ENCODE peak calls at places on chromosomes 12 and 14, in nine cellular contexts. J, U, W, K, A, S, P, N and Z are unnamed samples.

GRCh38 chr14:32720927-32721326 is 217.8 kb upstream of the NPAS3 start:
- DNase-seq in J (no peak), U (no peak), W (no peak), K (no peak), A (no peak), S (no peak), P (no peak), N (no peak), Z (no peak)

GRCh38 chr14:94780536-94781404 is 10.9 kb upstream of the GSC start:
- DNase-seq in J (no peak), U (no peak), W (no peak), K (no peak), A (no peak), S (no peak), P (no peak), N (no peak), Z (no peak)

GRCh38 chr12:58963844-58964243 is 43.5 kb upstream of the LRIG3 start:
- DNase-seq in J (no peak), U (no peak), W (no peak), K (no peak), A (no peak), S (no peak), P (no peak), N (no peak), Z (no peak)

GRCh38 chr12:91889970-91890369 is 255.7 kb downstream of the BTG1 start:
- DNase-seq in J (no peak), U (no peak), W (no peak), K (no peak), A (no peak), S (no peak), P (no peak), N (no peak), Z (no peak)

GRCh38 chr14:94110552-94111181 is at the start of gene IFI27:
- DNase-seq in J (no peak), U (no peak), W (no peak), K (no peak), A (peak; percentile 85), S (no peak), P (no peak), N (no peak), Z (no peak)

GRCh38 chr14:97354119-97354722 is 557.0 kb downstream of the VRK1 start:
- DNase-seq in J (no peak), U (no peak), W (no peak), K (no peak), A (no peak), S (no peak), P (no peak), N (no peak), Z (no peak)

GRCh38 chr12:46266869-46267617 is 1.8 kb downstream of the SLC38A1 start:
- DNase-seq in J (peak; percentile 86), U (no peak), W (peak; percentile 49), K (peak; percentile 28), A (peak; percentile 92), S (peak; percentile 75), P (peak; percentile 38), N (peak; percentile 85), Z (peak; percentile 86)

GRCh38 chr12:31326689-31327659 is 1.0 kb upstream of the SINHCAF start:
- DNase-seq in J (peak; percentile 53), U (no peak), W (no peak), K (no peak), A (no peak), S (no peak), P (no peak), N (no peak), Z (peak; percentile 37)

GRCh38 chr12:118842753-118843335 is 138.5 kb upstream of the SRRM4 start:
- DNase-seq in J (no peak), U (no peak), W (no peak), K (peak; percentile 47), A (no peak), S (no peak), P (no peak), N (no peak), Z (peak; percentile 73)

GRCh38 chr12:2244013-2244861 is 191.4 kb downstream of the CACNA1C start:
- DNase-seq in J (peak; percentile 52), U (no peak), W (no peak), K (peak; percentile 74), A (no peak), S (no peak), P (no peak), N (no peak), Z (no peak)

GRCh38 chr12:110199360-110200123 is 75.4 kb downstream of the IFT81 start:
- DNase-seq in J (no peak), U (no peak), W (no peak), K (no peak), A (no peak), S (peak; percentile 29), P (no peak), N (no peak), Z (no peak)

GRCh38 chr12:123896786-123897185 is 75.8 kb downstream of the CCDC92 start:
- DNase-seq in J (no peak), U (no peak), W (no peak), K (no peak), A (no peak), S (no peak), P (no peak), N (no peak), Z (no peak)

GRCh38 chr14:52253503-52253902 is 14.0 kb upstream of the PTGDR start:
- DNase-seq in J (no peak), U (no peak), W (no peak), K (no peak), A (no peak), S (no peak), P (no peak), N (no peak), Z (no peak)

GRCh38 chr12:125068391-125068790 is 3.2 kb downstream of the AACS start:
- DNase-seq in J (no peak), U (no peak), W (no peak), K (no peak), A (no peak), S (no peak), P (no peak), N (no peak), Z (no peak)

GRCh38 chr12:68245071-68246021 is 8.1 kb downstream of the IL22 start:
- DNase-seq in J (no peak), U (no peak), W (no peak), K (no peak), A (no peak), S (no peak), P (no peak), N (no peak), Z (no peak)

GRCh38 chr12:27844427-27845090 is 64.5 kb upstream of the MANSC4 start:
- DNase-seq in J (no peak), U (no peak), W (no peak), K (no peak), A (no peak), S (no peak), P (no peak), N (no peak), Z (peak; percentile 28)

GRCh38 chr12:92784795-92785562 is 82.2 kb downstream of the PLEKHG7 start:
- DNase-seq in J (peak; percentile 58), U (peak; percentile 35), W (no peak), K (peak; percentile 84), A (no peak), S (no peak), P (no peak), N (peak; percentile 56), Z (peak; percentile 80)

GRCh38 chr12:55698241-55698955 is 9.3 kb downstream of the ITGA7 start:
- DNase-seq in J (no peak), U (no peak), W (no peak), K (no peak), A (peak; percentile 69), S (no peak), P (no peak), N (no peak), Z (no peak)

GRCh38 chr12:9113296-9113986 is 2.3 kb downstream of the A2M start:
- DNase-seq in J (no peak), U (no peak), W (no peak), K (no peak), A (no peak), S (no peak), P (no peak), N (no peak), Z (no peak)

GRCh38 chr12:67773896-67774295 is 125.4 kb downstream of the DYRK2 start:
- DNase-seq in J (no peak), U (no peak), W (no peak), K (no peak), A (no peak), S (no peak), P (no peak), N (no peak), Z (no peak)

GRCh38 chr14:77151245-77151644 is 9.7 kb upstream of the ZDHHC22 start:
- DNase-seq in J (peak; percentile 50), U (no peak), W (peak; percentile 25), K (peak; percentile 23), A (no peak), S (no peak), P (no peak), N (no peak), Z (peak; percentile 61)

GRCh38 chr14:103185051-103186027 is 62.1 kb downstream of the TNFAIP2 start:
- DNase-seq in J (peak; percentile 27), U (no peak), W (no peak), K (peak; percentile 32), A (no peak), S (no peak), P (no peak), N (no peak), Z (peak; percentile 40)

GRCh38 chr14:104297313-104297704 is 158.9 kb downstream of the KIF26A start:
- DNase-seq in J (no peak), U (no peak), W (no peak), K (no peak), A (peak; percentile 78), S (no peak), P (no peak), N (no peak), Z (no peak)

GRCh38 chr12:58247633-58248032 is 306.3 kb downstream of the ATP23 start:
- DNase-seq in J (no peak), U (no peak), W (no peak), K (no peak), A (no peak), S (no peak), P (no peak), N (no peak), Z (no peak)

GRCh38 chr14:24060984-24061913 is 9.4 kb downstream of the CARMIL3 start:
- DNase-seq in J (no peak), U (no peak), W (no peak), K (no peak), A (no peak), S (no peak), P (no peak), N (no peak), Z (no peak)